ENCODE peak calls at places on chromosomes 6 and 20, in four cellular contexts. One of them, this sample, is unnamed.

GRCh38 chr6:45253457-45253856 is 74.7 kb upstream of the RUNX2 start:
- DNase-seq in endothelial cell: no peak
- DNase-seq in AG08396: no peak
- DNase-seq in activated T-cell treated with anti-CD3 and anti-CD28 coated beads for 1 hour: no peak
- DNase-seq in this sample: no peak

GRCh38 chr6:89675949-89676753 is 37.6 kb upstream of the LYRM2 start:
- DNase-seq in endothelial cell: no peak
- DNase-seq in AG08396: no peak
- DNase-seq in activated T-cell treated with anti-CD3 and anti-CD28 coated beads for 1 hour: no peak
- DNase-seq in this sample: no peak

GRCh38 chr6:166618251-166618650 is 8.8 kb downstream of the RPS6KA2 start:
- DNase-seq in endothelial cell: no peak
- DNase-seq in AG08396: no peak
- DNase-seq in activated T-cell treated with anti-CD3 and anti-CD28 coated beads for 1 hour: no peak
- DNase-seq in this sample: no peak

GRCh38 chr6:37381579-37381978 is 27.8 kb downstream of the RNF8 start:
- DNase-seq in endothelial cell: peak; percentile 20
- DNase-seq in AG08396: peak; percentile 28
- DNase-seq in activated T-cell treated with anti-CD3 and anti-CD28 coated beads for 1 hour: no peak
- DNase-seq in this sample: no peak

GRCh38 chr6:128271527-128271926 is 248.9 kb downstream of the PTPRK start:
- DNase-seq in endothelial cell: no peak
- DNase-seq in AG08396: no peak
- DNase-seq in activated T-cell treated with anti-CD3 and anti-CD28 coated beads for 1 hour: no peak
- DNase-seq in this sample: no peak

GRCh38 chr6:142474446-142475289 is 172.9 kb downstream of the ADGRG6 start:
- DNase-seq in endothelial cell: peak; percentile 78
- DNase-seq in AG08396: peak; percentile 38
- DNase-seq in activated T-cell treated with anti-CD3 and anti-CD28 coated beads for 1 hour: no peak
- DNase-seq in this sample: peak; percentile 22

GRCh38 chr20:46308258-46309157 is at the start of gene CDH22:
- DNase-seq in endothelial cell: peak; percentile 69
- DNase-seq in AG08396: peak; percentile 82
- DNase-seq in activated T-cell treated with anti-CD3 and anti-CD28 coated beads for 1 hour: no peak
- DNase-seq in this sample: peak; percentile 35

GRCh38 chr6:140485740-140486467 is 1111.5 kb upstream of the CITED2 start:
- DNase-seq in endothelial cell: no peak
- DNase-seq in AG08396: peak; percentile 40
- DNase-seq in activated T-cell treated with anti-CD3 and anti-CD28 coated beads for 1 hour: no peak
- DNase-seq in this sample: peak; percentile 36

GRCh38 chr6:4573958-4574481 is 202.2 kb upstream of the CDYL start:
- DNase-seq in endothelial cell: no peak
- DNase-seq in AG08396: no peak
- DNase-seq in activated T-cell treated with anti-CD3 and anti-CD28 coated beads for 1 hour: no peak
- DNase-seq in this sample: no peak

GRCh38 chr6:150799276-150799805 is 66.2 kb upstream of the MTHFD1L start:
- DNase-seq in endothelial cell: no peak
- DNase-seq in AG08396: no peak
- DNase-seq in activated T-cell treated with anti-CD3 and anti-CD28 coated beads for 1 hour: no peak
- DNase-seq in this sample: no peak

GRCh38 chr6:34412054-34412453 is 13.8 kb downstream of the RPS10 start:
- DNase-seq in endothelial cell: no peak
- DNase-seq in AG08396: no peak
- DNase-seq in activated T-cell treated with anti-CD3 and anti-CD28 coated beads for 1 hour: no peak
- DNase-seq in this sample: no peak